ENCODE peak calls at places on chromosomes 6 and 20, in six cellular contexts. E is bronchial epithelial cell; A is psoas muscle; V is GM13976; D is cardiac muscle cell; L is stimulated activated CD4-positive, alpha-beta T cell treated with anti-CD3 and anti-CD28 coated beads, TNF-alpha, amount 100 ng/mL, for 24 hours. N is an unnamed sample.

GRCh38 chr20:663315-664090 is 10.5 kb upstream of the SRXN1 start:
- DNase-seq in E (no peak), A (no peak), V (no peak), D (no peak), L (peak; percentile 17), N (no peak)

GRCh38 chr20:19885576-19885956 is 127.5 kb downstream of the RIN2 start:
- DNase-seq in E (peak; percentile 47), A (no peak), V (no peak), D (no peak), L (no peak), N (no peak)

GRCh38 chr20:25493748-25494505 is 86.5 kb downstream of the GINS1 start:
- DNase-seq in E (no peak), A (no peak), V (no peak), D (no peak), L (no peak), N (no peak)

GRCh38 chr6:30681696-30682180 is 4.7 kb downstream of the PPP1R18 start:
- DNase-seq in E (no peak), A (no peak), V (no peak), D (no peak), L (no peak), N (no peak)

GRCh38 chr6:137332637-137333228 is 113.5 kb upstream of the IFNGR1 start:
- DNase-seq in E (no peak), A (no peak), V (no peak), D (no peak), L (no peak), N (no peak)

GRCh38 chr6:34615574-34616229 is 59.6 kb upstream of the SPDEF start:
- DNase-seq in E (no peak), A (no peak), V (no peak), D (no peak), L (no peak), N (no peak)

GRCh38 chr6:74879234-74879633 is 326.6 kb downstream of the COL12A1 start:
- DNase-seq in E (peak; percentile 99), A (no peak), V (no peak), D (no peak), L (no peak), N (no peak)

GRCh38 chr6:68726307-68726706 is 91.2 kb downstream of the ADGRB3 start:
- DNase-seq in E (no peak), A (no peak), V (no peak), D (no peak), L (no peak), N (no peak)

GRCh38 chr20:53926428-53927028 is 143.9 kb downstream of the BCAS1 start:
- DNase-seq in E (peak; percentile 100), A (no peak), V (peak; percentile 58), D (no peak), L (no peak), N (no peak)

GRCh38 chr6:113018351-113019151 is 671.4 kb downstream of the RFPL4B start:
- DNase-seq in E (peak; percentile 73), A (no peak), V (no peak), D (no peak), L (no peak), N (no peak)

GRCh38 chr20:20410678-20411077 is 42.8 kb downstream of the INSM1 start:
- DNase-seq in E (peak; percentile 10), A (no peak), V (no peak), D (peak; percentile 71), L (no peak), N (peak; percentile 84)

GRCh38 chr6:89022747-89023289 is 57.7 kb upstream of the PNRC1 start:
- DNase-seq in E (peak; percentile 68), A (no peak), V (no peak), D (no peak), L (no peak), N (no peak)

GRCh38 chr6:2731281-2731909 is 19.3 kb downstream of the MYLK4 start:
- DNase-seq in E (peak; percentile 63), A (no peak), V (no peak), D (no peak), L (peak; percentile 3), N (no peak)

GRCh38 chr6:134295953-134296553 is 21.9 kb downstream of the SGK1 start:
- DNase-seq in E (peak; percentile 63), A (peak; percentile 25), V (peak; percentile 68), D (no peak), L (no peak), N (peak; percentile 57)

GRCh38 chr6:33384581-33385020 is 7.0 kb upstream of the KIFC1 start:
- DNase-seq in E (peak; percentile 85), A (no peak), V (no peak), D (no peak), L (no peak), N (no peak)

GRCh38 chr6:4587171-4587570 is 189.0 kb upstream of the CDYL start:
- DNase-seq in E (no peak), A (no peak), V (no peak), D (no peak), L (no peak), N (no peak)

GRCh38 chr20:60113024-60113724 is 155.0 kb downstream of the CDH26 start:
- DNase-seq in E (no peak), A (no peak), V (no peak), D (no peak), L (no peak), N (no peak)

GRCh38 chr6:1079525-1079924 is 232.4 kb upstream of the FOXQ1 start:
- DNase-seq in E (no peak), A (no peak), V (no peak), D (no peak), L (no peak), N (no peak)

GRCh38 chr6:100346828-100347227 is 117.9 kb downstream of the SIM1 start:
- DNase-seq in E (peak; percentile 55), A (no peak), V (no peak), D (no peak), L (no peak), N (no peak)

N was measured in right cardiac atrium.